ENCODE peak calls at places on chromosomes 4 and X, in six cellular contexts. W, G, I, S, O and A are unnamed samples.

GRCh38 chr4:73603854-73604584 is 16.2 kb downstream of the RASSF6 start:
- DNase-seq in G (no peak), S (peak; percentile 6), W (no peak), I (no peak), O (peak; percentile 45), A (peak; percentile 69)

GRCh38 chrX:70592091-70592490 is 147.5 kb downstream of the DLG3 start:
- DNase-seq in G (no peak), O (peak; percentile 20), I (no peak), W (no peak), S (peak; percentile 63), A (peak; percentile 55)

GRCh38 chr4:12724520-12724919 is 759.6 kb downstream of the RAB28 start:
- DNase-seq in G (no peak), I (no peak), O (peak; percentile 38), S (no peak), W (no peak), A (peak; percentile 6)

GRCh38 chr4:166169111-166169510 is 296.1 kb downstream of the TLL1 start:
- DNase-seq in S (no peak), W (peak; percentile 35), O (peak; percentile 56), G (no peak), I (no peak), A (peak; percentile 37)

GRCh38 chrX:153775293-153775595 is 5.6 kb upstream of the SRPK3 start:
- DNase-seq in G (no peak), I (no peak), O (no peak), W (no peak), S (no peak), A (no peak)

GRCh38 chr4:48968814-48969213 is 17.3 kb upstream of the CWH43 start:
- DNase-seq in S (peak; percentile 96), O (peak; percentile 76), I (no peak), G (no peak), W (no peak), A (peak; percentile 50)

GRCh38 chrX:122504026-122504425 is 680.1 kb upstream of the GRIA3 start:
- DNase-seq in O (no peak), G (no peak), I (no peak), W (no peak), S (no peak), A (no peak)

GRCh38 chr4:143626134-143626859 is 74.2 kb downstream of the FREM3 start:
- DNase-seq in S (no peak), G (no peak), I (no peak), W (no peak), O (no peak), A (no peak)

GRCh38 chrX:102155806-102156179 is at the start of gene BEX5:
- DNase-seq in W (peak; percentile 87), S (no peak), G (peak; percentile 21), O (no peak), I (peak; percentile 61), A (no peak)

GRCh38 chr4:40881096-40881495 is 131.3 kb downstream of the NSUN7 start:
- DNase-seq in W (no peak), O (peak; percentile 86), S (no peak), I (no peak), G (no peak), A (no peak)

GRCh38 chrX:81082649-81083048 is 119.1 kb downstream of the HMGN5 start:
- DNase-seq in W (no peak), S (no peak), G (no peak), O (no peak), I (no peak), A (no peak)

GRCh38 chrX:48945517-48946348 is 11.7 kb downstream of the OTUD5 start:
- DNase-seq in S (peak; percentile 51), I (no peak), O (peak; percentile 51), W (peak; percentile 63), G (no peak), A (peak; percentile 61)

GRCh38 chr4:4884611-4885010 is 25.1 kb downstream of the MSX1 start:
- DNase-seq in G (no peak), S (no peak), W (peak; percentile 6), O (no peak), I (no peak), A (no peak)

GRCh38 chr4:80307183-80307735 is 28.3 kb upstream of the CFAP299 start:
- DNase-seq in G (no peak), S (peak; percentile 41), W (no peak), O (no peak), I (no peak), A (peak; percentile 59)

GRCh38 chrX:140090800-140091275 is 125.5 kb upstream of the CXorf66 start:
- DNase-seq in S (no peak), W (no peak), O (no peak), I (no peak), G (no peak), A (no peak)

GRCh38 chrX:149120459-149120858 is 384.6 kb downstream of the IDS start:
- DNase-seq in O (no peak), I (no peak), W (no peak), S (no peak), G (no peak), A (no peak)

GRCh38 chrX:17527135-17527701 is 152.2 kb downstream of the NHS start:
- DNase-seq in G (no peak), S (peak; percentile 35), O (no peak), W (no peak), I (no peak), A (peak; percentile 30)

GRCh38 chr4:169383724-169384123 is 113.0 kb upstream of the SH3RF1 start:
- DNase-seq in I (no peak), G (no peak), W (no peak), S (peak; percentile 97), O (peak; percentile 26), A (peak; percentile 87)

GRCh38 chrX:18596096-18596495 is 75.8 kb downstream of the RS1 start:
- DNase-seq in I (no peak), W (no peak), O (no peak), G (no peak), S (no peak), A (no peak)
- H4K91ac ChIP-seq in I (no peak overlapping the region), W (no peak overlapping the region), O (no peak overlapping the region), G (no peak overlapping the region), S (no peak overlapping the region), A (no peak overlapping the region)

DNA sequence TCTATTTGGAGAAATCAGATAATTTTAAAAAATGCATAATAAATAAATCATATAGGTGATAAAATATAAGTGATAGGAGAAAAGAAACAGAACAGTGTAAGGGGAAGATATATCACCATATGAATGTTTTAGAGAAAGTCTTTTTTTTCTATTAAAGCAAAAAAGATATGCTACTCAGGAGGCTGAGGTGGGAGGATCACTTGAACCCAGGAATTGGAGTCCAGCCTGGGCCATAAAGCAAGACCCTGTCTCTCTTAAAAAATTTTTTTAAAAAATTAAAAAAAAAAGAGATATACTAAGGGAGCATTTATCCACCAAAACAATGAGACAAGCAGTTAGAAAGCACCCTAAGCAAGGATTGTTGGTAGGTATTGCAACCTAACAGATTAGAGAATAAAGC is 6.1 kb downstream of the TMEM156 start:
- DNase-seq in W (no peak), I (no peak), S (no peak), O (no peak), G (no peak), A (no peak)
- H2AFZ ChIP-seq in W (no peak overlapping the region), I (no peak overlapping the region), S (no peak overlapping the region), O (no peak overlapping the region), G (no peak overlapping the region), A (no peak overlapping the region)

GRCh38 chr4:8185280-8185679 is 13.8 kb upstream of the SH3TC1 start:
- DNase-seq in S (peak; percentile 84), W (no peak), I (no peak), G (no peak), O (no peak), A (peak; percentile 81)

GRCh38 chr4:8188085-8188484 is 11.0 kb upstream of the SH3TC1 start:
- DNase-seq in O (no peak), S (no peak), I (no peak), W (no peak), G (no peak), A (peak; percentile 25)

GRCh38 chr4:8184061-8184460 is 15.0 kb upstream of the SH3TC1 start:
- DNase-seq in W (no peak), I (no peak), G (no peak), O (no peak), S (no peak), A (no peak)

GRCh38 chr4:8186883-8187282 is 12.2 kb upstream of the SH3TC1 start:
- DNase-seq in S (no peak), W (no peak), I (no peak), O (no peak), G (no peak), A (no peak)

GRCh38 chr4:8185930-8186329 is 13.2 kb upstream of the SH3TC1 start:
- DNase-seq in S (no peak), O (no peak), I (no peak), G (no peak), W (no peak), A (no peak)
- H3K9me3 ChIP-seq in S (no peaks in the 10 kb centered on the region), O (peaks cover 3% of the 10 kb centered on the region), I (no peaks in the 10 kb centered on the region), G (no peaks in the 10 kb centered on the region), W (no peaks in the 10 kb centered on the region), A (no peaks in the 10 kb centered on the region)

DNA sequence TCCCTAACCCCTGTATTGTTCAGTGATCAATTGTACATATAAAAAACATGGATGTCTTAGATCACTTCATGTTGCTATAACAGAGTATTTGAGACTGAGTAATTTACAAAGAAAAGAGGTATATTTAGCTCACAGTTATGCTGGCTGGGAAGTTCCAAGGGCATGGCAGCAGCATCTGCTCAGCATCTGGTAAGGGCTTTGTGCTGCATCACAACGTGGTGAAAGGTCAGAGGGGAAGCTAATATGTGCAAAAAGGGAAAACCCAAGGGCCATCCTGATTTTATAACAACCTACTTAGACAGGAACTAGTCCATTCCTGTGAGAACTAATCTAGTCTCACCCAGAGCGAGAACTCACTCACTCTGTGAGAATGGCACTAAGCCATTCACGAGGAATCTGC is 128.2 kb upstream of the OTUD4 start:
- DNase-seq in I (no peak), O (no peak), W (no peak), S (peak; percentile 22), G (no peak), A (peak; percentile 46)
- H4K91ac ChIP-seq in I (no peak overlapping the region), O (no peak overlapping the region), W (no peak overlapping the region), S (no peak overlapping the region), G (no peak overlapping the region), A (no peak overlapping the region)

GRCh38 chrX:10157545-10157944 is 770 bp downstream of the CLCN4 start:
- DNase-seq in W (no peak), I (no peak), O (peak; percentile 63), G (no peak), S (peak; percentile 59), A (peak; percentile 42)

GRCh38 chrX:10155137-10155536 is 1.6 kb upstream of the CLCN4 start:
- DNase-seq in G (no peak), I (no peak), O (no peak), S (no peak), W (no peak), A (no peak)

GRCh38 chrX:10158279-10158939 is 1.6 kb downstream of the CLCN4 start:
- DNase-seq in S (no peak), O (peak; percentile 29), I (peak; percentile 5), G (no peak), W (peak; percentile 67), A (peak; percentile 5)

GRCh38 chrX:10156199-10157031 is at the start of gene CLCN4:
- DNase-seq in W (peak; percentile 71), S (no peak), I (peak; percentile 30), O (peak; percentile 79), G (no peak), A (peak; percentile 56)

DNA sequence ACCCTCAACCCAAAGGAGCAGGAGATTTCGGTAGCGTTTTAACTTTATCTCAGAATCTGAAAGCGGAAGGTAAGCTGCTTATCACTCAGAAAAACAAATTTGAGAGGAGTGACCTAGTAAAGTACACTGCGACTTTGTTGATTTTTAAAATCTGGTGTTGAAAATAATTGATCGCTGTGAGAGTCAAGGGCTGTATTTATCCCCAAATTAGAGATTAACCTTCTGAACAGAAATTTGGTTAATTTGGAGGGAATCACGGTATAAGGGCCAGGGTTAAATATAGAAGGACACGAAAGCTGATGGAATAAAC is 212 bp downstream of the CLCN4 start:
- DNase-seq in S (no peak), I (no peak), W (no peak), O (no peak), G (no peak), A (no peak)
- H2AFZ ChIP-seq in S (peak overlapping the region; percentile 84), I (peak overlapping the region; percentile 87), W (no peak overlapping the region), O (no peak overlapping the region), G (no peak overlapping the region), A (no peak overlapping the region)